ENCODE peak calls at places on chromosomes 11 and 22, in five cellular contexts. J is bronchial epithelial cell, H is HFF-Myc, X is MM.1S, G is GM23338. O is an unnamed sample.

GRCh38 chr22:22424210-22424800 is 84.2 kb downstream of the ZNF280B start:
- DNase-seq in H (no peak), J (no peak), G (peak), X (no peak), O (no peak)

GRCh38 chr22:49168219-49168813 is 659.4 kb downstream of the BRD1 start:
- DNase-seq in X (no peak), G (no peak), H (no peak), J (no peak), O (no peak)

GRCh38 chr11:19498986-19499669 is 213.5 kb upstream of the NAV2 start:
- DNase-seq in H (no peak), X (no peak), J (peak), G (no peak), O (no peak)

GRCh38 chr11:42524534-42525227 is 787.1 kb upstream of the API5 start:
- DNase-seq in G (peak), X (peak), H (peak), J (peak), O (peak)

GRCh38 chr11:73359930-73360742 is 16.1 kb upstream of the RELT start:
- DNase-seq in G (peak), H (peak), X (peak), J (no peak), O (peak)

GRCh38 chr11:134025086-134025437 is 43.8 kb upstream of the JAM3 start:
- DNase-seq in X (no peak), J (no peak), H (no peak), G (no peak), O (no peak)

GRCh38 chr22:46336119-46337078 is 885 bp downstream of the TRMU start:
- DNase-seq in H (no peak), X (peak), G (peak), J (peak), O (no peak)

GRCh38 chr11:93213622-93214021 is 15.8 kb upstream of the SLC36A4 start:
- DNase-seq in H (no peak), J (no peak), X (no peak), G (no peak), O (no peak)

GRCh38 chr11:69529001-69529400 is 47.5 kb downstream of the LINC01488 start:
- DNase-seq in X (no peak), H (no peak), J (no peak), G (no peak), O (no peak)

GRCh38 chr22:35835998-35836691 is 118.5 kb downstream of the APOL5 start:
- DNase-seq in J (peak), X (no peak), H (peak), G (peak), O (no peak)

GRCh38 chr22:47337161-47337621 is 574.7 kb downstream of the TBC1D22A start:
- DNase-seq in H (peak), G (no peak), J (peak), X (peak), O (no peak)

GRCh38 chr22:43169310-43170130 is 17.4 kb downstream of the TTLL12 start:
- DNase-seq in X (no peak), G (no peak), J (no peak), H (no peak), O (no peak)

GRCh38 chr22:37638351-37639069 is 959 bp upstream of the SH3BP1 start:
- DNase-seq in X (peak), J (peak), G (no peak), H (no peak), O (no peak)

GRCh38 chr11:13260196-13260962 is 17.2 kb upstream of the BMAL1 start:
- DNase-seq in J (peak), X (no peak), G (peak), H (no peak), O (no peak)

DNA sequence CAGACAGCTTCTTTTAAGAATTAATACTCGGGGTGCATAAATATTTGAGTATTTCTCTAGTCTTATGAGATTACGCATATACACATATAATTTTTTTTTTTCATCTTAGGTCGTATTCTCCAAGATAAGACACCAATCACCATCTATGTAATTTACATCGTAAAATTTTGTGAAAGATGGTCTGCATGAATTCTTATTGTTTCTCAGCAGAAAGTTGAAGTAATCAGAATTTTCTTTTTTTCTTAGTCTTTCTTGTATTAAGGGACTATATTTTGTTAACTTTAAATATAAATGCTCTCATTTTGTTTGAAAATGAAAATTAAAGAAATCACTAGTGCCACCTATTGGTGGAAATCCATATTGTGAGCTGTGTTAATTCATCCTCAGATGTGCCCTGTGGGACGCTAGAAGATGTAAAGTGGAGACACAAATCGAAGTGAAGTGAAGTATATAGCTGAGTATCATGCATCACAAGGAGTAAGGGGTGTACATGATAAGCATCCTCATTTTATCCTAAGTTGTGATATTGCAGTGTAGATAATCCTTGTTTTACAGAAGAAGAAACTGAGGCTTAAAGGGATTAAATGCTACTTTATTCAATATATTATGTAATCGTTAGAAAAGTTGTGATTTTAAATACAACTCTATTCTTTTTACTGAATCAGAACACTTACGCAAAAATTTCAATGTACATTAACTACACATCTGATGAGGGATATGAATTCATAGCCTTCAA is 2084.3 kb downstream of the LRRC4C start:
- DNase-seq in X (peak), J (peak), H (no peak), G (peak), O (peak)
- TF ChIP-seq CTCF in X (peak), J (no peak), H (no peak), G (peak), O (peak)

GRCh38 chr11:8682219-8683114 is at the start of the genes RPL27A and TRIM66:
- DNase-seq in H (peak), J (peak), G (peak), X (peak), O (peak)
- TF ChIP-seq CTCF in H (no peak), J (peak), G (no peak), X (no peak), O (peak)

GRCh38 chr22:29914165-29914564 is 31.2 kb downstream of the MTMR3 start:
- DNase-seq in H (no peak), X (no peak), G (peak), J (peak), O (no peak)
- TF ChIP-seq CTCF in H (no peak), X (no peak), G (no peak), J (no peak), O (no peak)

GRCh38 chr11:115111066-115111465 is 393.1 kb downstream of the CADM1 start:
- DNase-seq in G (no peak), H (no peak), J (no peak), X (no peak), O (no peak)

GRCh38 chr11:115117931-115118479 is 386.2 kb downstream of the CADM1 start:
- DNase-seq in H (no peak), G (no peak), J (no peak), X (no peak), O (no peak)

DNA sequence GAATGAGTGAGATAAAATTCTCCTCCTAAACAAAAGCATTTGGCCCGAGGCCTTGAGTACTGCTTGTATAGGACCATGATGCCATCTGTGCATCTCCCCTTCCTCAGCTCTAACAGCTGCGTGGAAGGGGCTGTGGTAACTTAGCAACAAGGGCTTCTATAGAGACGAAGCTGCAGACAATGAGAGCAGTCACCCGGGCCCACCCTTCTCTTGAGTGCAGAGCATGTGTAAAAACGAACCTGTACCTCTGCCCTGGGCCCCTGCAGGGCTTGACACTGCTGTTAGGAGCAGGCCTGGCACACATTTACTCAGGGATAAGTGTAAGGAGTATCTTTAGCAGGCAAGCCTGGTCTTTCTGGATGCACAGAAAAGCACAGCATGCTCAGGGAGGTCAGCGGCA is 391.4 kb downstream of the CADM1 start:
- DNase-seq in X (no peak), J (no peak), H (no peak), G (no peak), O (peak)
- TF ChIP-seq CTCF in X (no peak), J (no peak), H (no peak), G (no peak), O (no peak)

DNA sequence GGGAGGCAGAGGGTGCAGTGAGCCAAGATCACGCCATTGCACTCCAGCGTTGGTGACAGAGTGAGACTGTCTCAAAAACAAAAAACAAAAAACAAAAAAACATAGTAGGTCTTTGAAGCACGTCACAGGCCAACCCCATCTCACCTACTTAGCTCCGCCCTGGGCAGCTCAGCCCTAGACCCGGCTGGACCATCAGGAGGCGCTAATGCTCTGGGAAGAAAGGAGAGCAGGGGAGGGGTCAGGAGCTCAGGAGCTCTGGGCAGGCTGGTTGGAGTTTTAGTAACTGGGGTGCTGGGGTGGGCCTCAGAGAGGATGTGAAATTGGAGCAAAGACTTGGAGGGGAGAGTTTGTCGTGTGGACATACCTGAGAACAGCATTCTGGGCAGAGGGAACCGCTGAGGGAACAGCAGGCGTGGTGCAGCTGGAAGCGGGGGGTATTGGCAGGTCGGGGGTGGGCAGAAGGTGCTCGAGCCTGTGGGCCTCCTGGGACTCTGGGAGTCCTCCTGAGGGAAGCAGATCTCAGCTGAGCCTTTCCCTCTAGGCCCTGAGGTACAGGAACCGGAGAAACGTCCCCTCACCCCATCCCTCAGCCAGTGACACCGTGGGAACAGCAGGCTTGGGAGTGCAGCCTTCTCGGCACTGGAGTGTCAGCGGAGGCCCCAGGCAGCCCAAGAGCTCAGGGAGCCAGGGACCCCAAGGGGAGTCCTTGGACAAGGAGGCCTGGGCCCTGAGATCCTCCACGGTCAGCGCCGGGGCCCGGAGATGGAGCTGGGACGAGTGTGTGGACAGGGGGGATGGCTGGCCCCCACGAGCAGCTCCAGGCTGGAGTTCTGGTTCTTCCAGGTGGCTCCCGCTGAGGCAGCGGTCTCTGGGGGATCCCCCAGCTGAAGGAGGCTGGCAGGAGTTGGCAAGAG is 2.2 kb upstream of the RPS6KA4 start:
- DNase-seq in G (peak), X (no peak), H (no peak), J (peak), O (peak)
- TF ChIP-seq CTCF in G (peak), X (peak), H (peak), J (peak), O (peak)

GRCh38 chr11:4606231-4607015 is 1.6 kb downstream of the TRIM68 start:
- DNase-seq in G (no peak), X (no peak), J (peak), H (no peak), O (no peak)

GRCh38 chr11:4605057-4605456 is 3.0 kb downstream of the TRIM68 start:
- DNase-seq in G (no peak), X (no peak), J (no peak), H (no peak), O (no peak)

GRCh38 chr11:4610258-4610935 is 2.4 kb upstream of the TRIM68 start:
- DNase-seq in X (peak), J (no peak), H (no peak), G (no peak), O (no peak)

GRCh38 chr11:4607111-4607510 is 920 bp downstream of the TRIM68 start:
- DNase-seq in X (no peak), J (peak), G (no peak), H (no peak), O (no peak)

DNA sequence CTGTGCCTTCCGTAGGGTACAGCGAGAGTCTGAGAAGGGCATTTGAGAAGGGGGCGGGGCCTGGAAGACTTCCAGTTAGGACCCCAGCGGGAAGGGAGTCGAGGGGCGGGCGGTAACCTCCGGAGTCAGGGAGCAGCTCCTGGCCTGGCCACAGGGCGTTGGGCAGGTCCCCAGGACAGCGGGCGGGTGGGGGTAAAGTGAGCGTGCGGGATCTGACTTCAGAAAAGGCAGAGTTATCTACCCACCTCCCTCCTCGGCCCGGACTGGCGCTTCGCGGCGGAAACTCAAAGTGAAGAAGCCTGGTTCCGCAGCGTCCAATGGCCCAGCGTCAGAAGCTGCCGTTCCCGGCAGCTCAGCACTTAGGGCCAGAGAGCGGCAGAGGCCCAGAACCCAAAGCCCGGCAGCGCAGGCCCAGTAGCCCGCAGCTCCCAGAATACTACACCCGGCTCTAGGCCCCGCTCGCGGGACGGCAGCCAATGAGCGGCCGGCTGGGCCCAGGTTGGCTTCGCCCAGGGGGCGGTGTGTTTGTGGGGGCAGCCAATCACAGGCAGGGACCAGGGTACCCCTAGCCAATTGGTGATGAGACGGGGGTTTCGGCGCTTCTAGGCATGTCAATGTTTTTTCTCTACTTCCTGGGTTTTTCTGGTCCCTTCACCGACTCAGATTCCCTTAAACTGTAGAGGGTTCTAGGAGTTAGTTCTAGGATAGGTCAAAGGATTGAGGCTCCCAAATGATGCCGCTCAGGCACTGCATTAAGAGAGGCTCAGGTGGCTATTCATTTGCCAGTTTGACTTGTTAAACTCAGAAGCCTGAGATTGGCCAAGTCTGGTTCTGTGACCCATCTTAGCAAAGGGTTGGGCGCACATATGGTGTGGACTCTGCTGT is at the start of gene TRIM68:
- DNase-seq in G (peak), H (peak), X (peak), J (peak), O (peak)
- TF ChIP-seq CTCF in G (no peak), H (no peak), X (no peak), J (no peak), O (no peak)

DNA sequence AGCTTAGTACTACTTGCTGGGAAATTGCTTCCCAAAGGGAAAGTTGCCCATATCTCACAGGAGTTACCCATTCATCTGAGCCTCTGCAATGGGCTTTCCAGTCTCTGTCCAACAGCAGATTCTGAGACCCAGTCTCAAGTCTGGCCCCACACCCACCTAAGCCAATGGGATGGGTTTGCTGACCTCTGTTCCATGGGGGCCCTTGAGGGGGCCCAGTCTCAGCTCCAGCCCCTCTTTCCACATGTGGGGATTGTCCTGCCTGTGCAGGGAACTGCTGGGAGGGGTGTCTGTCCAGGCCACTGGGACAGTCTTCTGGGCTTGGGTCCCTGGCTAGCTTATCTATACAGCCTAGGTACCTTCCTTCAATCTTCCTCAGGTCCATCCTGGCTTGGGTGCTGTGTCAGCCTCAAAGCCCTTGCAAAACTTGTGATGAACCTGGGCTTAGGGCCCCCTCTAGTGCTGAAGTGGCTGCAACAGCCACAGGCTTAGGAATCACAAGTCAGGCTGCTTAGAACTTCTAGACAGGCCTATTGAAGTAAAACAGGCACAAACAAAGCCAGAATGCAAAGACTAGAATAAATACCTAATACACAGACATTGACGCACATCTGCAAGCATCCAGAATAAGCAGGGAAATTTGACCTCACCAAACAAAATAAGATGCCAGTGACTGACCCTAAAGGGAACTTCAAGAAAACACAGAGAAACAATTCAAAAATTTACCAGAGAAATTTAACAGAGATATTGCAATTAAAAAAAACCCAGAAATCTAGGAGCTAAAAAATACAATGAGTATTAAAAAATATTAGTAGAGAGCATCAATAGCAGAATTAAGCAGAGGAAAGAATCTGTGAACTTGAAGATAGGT is 11.7 kb upstream of the PATL1 start:
- DNase-seq in G (peak), H (no peak), J (peak), X (peak), O (peak)
- TF ChIP-seq CTCF in G (peak), H (peak), J (peak), X (peak), O (peak)

GRCh38 chr11:109426442-109426841 is 4.5 kb downstream of the C11orf87 start:
- DNase-seq in X (peak), H (no peak), G (peak), J (peak), O (no peak)
- TF ChIP-seq CTCF in X (peak), H (no peak), G (peak), J (peak), O (peak)

GRCh38 chr11:105130189-105130813 is 9.3 kb downstream of the CARD18 start:
- DNase-seq in G (no peak), H (no peak), X (no peak), J (peak), O (no peak)
- TF ChIP-seq CTCF in G (peak), H (no peak), X (no peak), J (no peak), O (no peak)

DNA sequence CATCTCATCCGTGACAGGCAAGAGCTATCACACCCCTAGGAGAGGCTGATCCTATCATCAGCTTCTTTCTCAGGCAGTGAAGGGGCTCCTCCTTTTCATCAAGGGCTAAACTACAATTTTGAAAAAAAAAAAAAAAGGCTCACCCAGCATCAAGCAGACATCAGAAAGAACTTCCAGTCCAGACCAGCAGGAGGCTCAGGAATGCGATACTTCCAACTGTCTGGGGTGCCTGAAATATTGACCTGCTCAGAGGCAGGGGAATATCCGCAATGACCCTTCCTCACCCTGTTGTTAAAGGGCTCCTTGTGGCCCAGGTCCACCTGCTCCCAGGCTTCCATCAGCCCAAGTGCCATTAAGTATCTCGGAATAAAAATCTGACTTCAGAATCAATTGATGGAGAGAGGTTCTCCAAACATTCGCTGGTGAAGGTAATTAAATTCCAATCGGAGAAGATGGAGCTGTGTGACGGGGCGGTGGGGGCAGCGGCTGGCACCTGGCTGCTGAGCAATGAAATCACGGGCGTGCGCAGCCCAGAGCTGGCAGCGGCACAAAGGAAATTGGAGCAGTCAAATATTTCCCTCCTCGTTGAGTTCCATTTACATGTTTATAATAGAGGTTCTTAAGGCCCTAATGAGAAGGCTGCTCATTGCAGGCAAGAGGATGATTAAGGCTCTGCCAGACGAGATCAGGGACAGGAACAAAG is 68.9 kb upstream of the THY1 start:
- DNase-seq in J (no peak), X (no peak), H (no peak), G (peak), O (no peak)
- TF ChIP-seq CTCF in J (peak), X (peak), H (peak), G (peak), O (peak)

O was measured in neural crest cell.